ENCODE peak calls at places on chromosomes 7 and 10, in eight cellular contexts. N is mesothelial cell of epicardium; C is fibroblast of pulmonary artery; T is CD8-positive, alpha-beta T cell; P is HCT116; J is thoracic aorta; B is fibroblast of villous mesenchyme; M is CD4-positive, alpha-beta T cell. E is an unnamed sample.

GRCh38 chr10:44853148-44853734 is 57.9 kb upstream of the TMEM72 start:
- DNase-seq in P (no peak), B (peak), T (no peak), M (no peak), N (no peak), C (peak), J (no peak), E (no peak)

GRCh38 chr7:7568553-7568952 is 1.9 kb downstream of the MIOS start:
- DNase-seq in C (no peak), P (no peak), N (no peak), M (no peak), B (no peak), T (no peak), J (no peak), E (no peak)

GRCh38 chr7:128422037-128422436 is 12.3 kb upstream of the IMPDH1 start:
- DNase-seq in M (no peak), P (no peak), J (no peak), T (no peak), N (no peak), B (no peak), C (no peak), E (no peak)

GRCh38 chr10:17479822-17480221 is 25.4 kb upstream of the ST8SIA6 start:
- DNase-seq in P (no peak), T (no peak), N (no peak), B (no peak), J (no peak), M (no peak), C (no peak), E (no peak)

GRCh38 chr10:10489086-10489485 is 528.6 kb upstream of the CELF2 start:
- DNase-seq in N (no peak), C (peak), P (no peak), J (no peak), B (no peak), T (no peak), M (no peak), E (no peak)

GRCh38 chr7:39527296-39527695 is 38.9 kb upstream of the YAE1 start:
- DNase-seq in T (no peak), M (no peak), B (no peak), J (no peak), C (peak), N (no peak), P (no peak), E (no peak)

GRCh38 chr10:99595770-99596465 is 24.3 kb downstream of the SLC25A28 start:
- DNase-seq in B (no peak), M (no peak), C (no peak), T (no peak), N (no peak), P (no peak), J (no peak), E (no peak)

GRCh38 chr10:95496951-95497350 is 64.2 kb downstream of the SORBS1 start:
- DNase-seq in M (no peak), T (no peak), P (no peak), B (no peak), N (no peak), J (no peak), C (no peak), E (no peak)

GRCh38 chr7:27213150-27213903 is 13.4 kb upstream of the HOXA13 start:
- DNase-seq in J (no peak), C (no peak), M (no peak), P (no peak), B (no peak), N (no peak), T (no peak), E (no peak)

GRCh38 chr7:27187702-27188665 is 3.0 kb upstream of the HOXA11 start:
- DNase-seq in J (no peak), P (no peak), B (peak), C (no peak), N (no peak), T (peak), M (no peak), E (no peak)

GRCh38 chr10:22648547-22648961 is 65.8 kb downstream of the PIP4K2A start:
- DNase-seq in T (no peak), J (no peak), N (no peak), B (peak), C (peak), P (no peak), M (no peak), E (no peak)

DNA sequence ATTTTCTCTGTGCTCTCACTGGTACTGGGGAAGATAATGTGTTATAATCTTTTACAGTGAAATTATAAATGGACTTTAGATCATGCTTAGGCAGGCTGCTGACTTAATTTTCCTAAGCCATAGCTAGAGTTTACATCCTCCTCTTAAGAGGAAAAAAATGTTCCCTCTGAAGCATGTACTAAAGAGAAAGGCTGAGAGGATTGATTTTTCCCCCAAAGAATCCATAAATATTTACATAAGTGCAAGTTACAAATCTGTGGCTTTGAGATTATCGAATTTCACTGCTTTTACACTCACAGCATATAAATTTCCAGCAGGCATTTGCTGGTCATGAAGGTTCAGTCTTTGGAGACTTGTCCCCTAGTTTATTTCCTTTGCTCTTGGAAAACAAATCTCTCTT is 43.7 kb downstream of the CREB5 start:
- DNase-seq in P (no peak), B (peak), C (no peak), T (no peak), J (no peak), N (no peak), M (no peak), E (no peak)
- TF ChIP-seq CTCF in P (no peak), B (no peak), C (no peak), T (no peak), J (no peak), N (no peak), M (no peak), E (no peak)

DNA sequence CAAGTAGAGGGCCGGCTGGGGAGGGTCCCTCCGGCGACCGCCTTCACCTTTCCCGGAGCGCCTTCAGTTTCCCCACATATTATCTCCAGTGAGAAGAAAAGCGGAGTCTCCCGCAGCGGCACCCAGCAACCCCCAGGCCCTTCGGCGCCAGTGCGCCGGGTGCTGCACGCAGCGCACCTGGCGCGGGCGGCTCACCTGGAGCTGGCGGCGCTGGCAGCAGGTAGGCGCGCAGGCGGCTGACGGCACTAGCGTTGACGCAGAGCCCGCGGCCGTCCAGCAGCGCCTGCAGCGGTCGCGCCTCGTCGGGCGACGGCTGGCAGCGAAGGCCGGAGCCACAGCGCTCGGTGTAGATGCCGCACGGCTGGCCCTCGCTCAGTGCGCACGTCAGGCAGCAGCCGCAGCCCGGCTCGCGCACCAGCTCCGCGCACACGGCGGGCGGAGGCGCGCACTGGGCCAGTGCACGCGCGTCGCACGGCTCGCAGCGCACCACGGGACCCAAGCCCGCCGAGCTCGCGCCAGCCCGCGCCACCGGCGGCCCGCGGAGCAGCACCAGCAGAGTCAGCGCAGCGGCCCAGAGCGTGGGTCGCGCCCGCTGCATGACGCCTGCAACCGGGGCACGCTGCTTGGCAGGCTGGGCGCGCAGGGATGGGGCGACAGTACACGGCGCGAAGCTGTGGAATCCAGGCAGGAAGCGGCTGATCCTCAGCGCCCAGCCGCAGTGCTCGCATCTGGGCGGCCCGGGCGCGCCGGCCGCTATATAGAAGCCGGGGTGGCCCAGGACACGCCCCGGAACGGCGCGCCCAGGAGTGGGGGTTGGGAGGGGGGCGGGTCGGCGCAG is at the start of gene IGFBP3:
- DNase-seq in N (peak), J (no peak), M (no peak), T (peak), C (peak), B (peak), P (no peak), E (peak)
- TF ChIP-seq CTCF in N (no peak), J (no peak), M (no peak), T (no peak), C (no peak), B (no peak), P (no peak), E (no peak)

GRCh38 chr10:49408437-49409306 is 12.8 kb upstream of the DRGX start:
- DNase-seq in N (no peak), T (no peak), B (no peak), C (peak), M (no peak), P (peak), J (no peak), E (no peak)
- TF ChIP-seq CTCF in N (no peak), T (no peak), B (peak), C (peak), M (no peak), P (peak), J (no peak), E (no peak)

GRCh38 chr7:140726304-140726703 is 29.8 kb downstream of the NDUFB2 start:
- DNase-seq in B (peak), N (no peak), C (peak), M (no peak), J (no peak), T (no peak), P (peak), E (no peak)
- TF ChIP-seq CTCF in B (peak), N (no peak), C (peak), M (no peak), J (no peak), T (peak), P (peak), E (peak)

DNA sequence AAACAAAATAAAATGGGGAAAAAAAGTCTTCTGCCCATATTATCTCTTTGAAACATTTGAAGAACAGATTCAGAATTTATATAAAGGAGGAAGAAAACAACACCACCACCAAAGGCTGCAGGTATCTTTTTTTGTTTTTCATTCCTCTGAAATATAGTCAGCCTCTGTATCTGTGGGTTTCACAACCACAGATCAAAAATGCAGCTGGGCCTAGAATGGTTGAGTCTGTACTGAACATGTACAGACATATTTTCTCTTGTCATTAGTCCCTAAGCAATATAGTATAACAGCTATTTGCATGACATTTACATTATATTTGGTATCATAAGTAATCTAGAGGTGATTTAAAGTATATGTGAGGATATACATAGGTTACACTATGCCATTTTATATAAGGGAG is 559.7 kb upstream of the LRRN3 start:
- DNase-seq in C (no peak), J (no peak), B (peak), M (no peak), T (no peak), N (no peak), P (no peak), E (no peak)
- TF ChIP-seq CTCF in C (no peak), J (no peak), B (no peak), M (no peak), T (no peak), N (no peak), P (no peak), E (no peak)

GRCh38 chr7:130096243-130096827 is 26.0 kb downstream of the KLHDC10 start:
- DNase-seq in B (peak), N (no peak), T (no peak), M (no peak), P (no peak), J (no peak), C (peak), E (no peak)
- TF ChIP-seq CTCF in B (peak), N (peak), T (no peak), M (no peak), P (no peak), J (no peak), C (peak), E (no peak)

DNA sequence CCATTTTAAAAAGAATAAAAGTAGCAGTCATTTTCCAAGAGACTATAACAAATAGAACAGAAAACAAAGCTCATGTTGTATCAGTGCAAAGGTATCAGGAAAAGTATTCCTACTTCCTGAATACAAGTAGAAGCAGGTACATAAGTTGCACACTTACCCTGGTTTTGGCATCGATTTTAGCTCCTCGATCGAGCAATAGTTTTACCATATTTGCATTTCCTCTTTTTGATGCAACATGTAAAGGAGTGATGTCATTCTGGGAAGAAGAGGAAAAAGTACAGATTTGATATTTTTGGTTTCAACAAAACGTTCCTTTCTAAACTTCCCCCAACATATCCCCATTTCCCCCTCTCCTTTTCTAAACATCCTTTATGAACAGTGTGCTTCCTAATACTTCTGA is 155.1 kb downstream of the ANK3 start:
- DNase-seq in T (no peak), J (no peak), P (no peak), N (no peak), M (no peak), B (no peak), C (no peak), E (no peak)
- TF ChIP-seq CTCF in T (no peak), J (no peak), P (no peak), N (no peak), M (no peak), B (no peak), C (no peak), E (no peak)

GRCh38 chr10:25522294-25522693 is 347.5 kb downstream of the GPR158 start:
- DNase-seq in J (no peak), P (no peak), T (no peak), B (no peak), N (no peak), C (peak), M (no peak), E (no peak)

DNA sequence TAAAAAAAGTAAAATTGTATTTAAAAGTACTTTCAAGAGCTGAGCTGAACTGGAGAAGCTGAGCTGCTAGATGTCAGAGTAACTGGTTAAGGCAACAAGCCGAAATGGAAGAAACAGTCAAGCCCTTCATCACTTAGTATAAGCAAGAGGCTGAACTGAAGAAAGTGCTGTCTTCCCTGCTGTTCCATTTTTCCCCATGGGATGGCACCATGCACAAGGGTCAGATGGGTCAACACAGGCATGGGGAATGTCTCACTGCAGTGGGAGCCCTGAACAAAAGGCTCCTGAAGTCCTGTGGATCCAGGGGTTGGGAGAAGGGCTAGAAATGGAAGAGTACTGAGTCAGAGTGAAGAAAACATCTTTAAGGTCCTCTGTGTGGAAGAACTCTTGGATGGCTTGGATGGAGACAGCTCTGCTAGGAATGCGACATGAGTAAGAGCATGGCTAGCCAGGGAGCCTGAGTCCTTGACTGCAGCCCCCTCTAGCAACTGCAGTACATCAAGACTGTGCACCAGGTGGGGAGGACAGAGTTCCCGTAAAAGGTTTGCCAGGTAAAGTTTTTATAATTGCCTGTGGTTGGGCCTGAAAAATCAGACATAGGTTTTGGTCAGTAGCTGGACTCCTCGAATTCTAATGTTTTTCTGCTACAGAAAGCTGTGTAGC is 348.3 kb downstream of the GPR158 start:
- DNase-seq in M (no peak), C (peak), N (no peak), T (no peak), B (peak), P (no peak), J (no peak), E (no peak)
- TF ChIP-seq CTCF in M (no peak), C (peak), N (no peak), T (no peak), B (peak), P (no peak), J (no peak), E (peak)

GRCh38 chr10:132793213-132793612 is 7.3 kb upstream of the NKX6-2 start:
- DNase-seq in P (no peak), T (no peak), M (no peak), J (no peak), C (no peak), N (no peak), B (no peak), E (no peak)
- TF ChIP-seq CTCF in P (no peak), T (no peak), M (no peak), J (no peak), C (no peak), N (no peak), B (no peak), E (no peak)

E was measured in neural crest cell.